ENCODE peak calls at places on chromosomes 12 and 14, in four cellular contexts. T is posterior cingulate gyrus, H is iris pigment epithelial cell, B is left ventricle myocardium inferior. X is an unnamed sample.

GRCh38 chr12:6533653-6534157 is 612 bp upstream of the GAPDH start:
- DNase-seq in T (peak), H (peak), B (peak), X (peak)

GRCh38 chr14:55120466-55121144 is 8.4 kb upstream of the LGALS3 start:
- DNase-seq in T (no peak), H (no peak), B (no peak), X (no peak)

GRCh38 chr12:26369588-26369987 is 174.2 kb downstream of the SSPN start:
- DNase-seq in T (no peak), H (peak), B (no peak), X (no peak)

GRCh38 chr14:95875831-95876768 is 532 bp upstream of the TUNAR start:
- DNase-seq in T (peak), H (no peak), B (no peak), X (no peak)

GRCh38 chr12:120599672-120600537 is 18.7 kb upstream of the POP5 start:
- DNase-seq in T (peak), H (no peak), B (no peak), X (no peak)

GRCh38 chr12:125132698-125133400 is 67.6 kb downstream of the AACS start:
- DNase-seq in T (peak), H (peak), B (no peak), X (peak)

GRCh38 chr12:123071401-123072304 is 79.2 kb downstream of the PITPNM2 start:
- DNase-seq in T (peak), H (no peak), B (peak), X (no peak)

GRCh38 chr12:70763666-70764065 is 126.4 kb upstream of the PTPRB start:
- DNase-seq in T (no peak), H (no peak), B (no peak), X (no peak)

GRCh38 chr12:89319606-89320005 is 32.7 kb downstream of the DUSP6 start:
- DNase-seq in T (no peak), H (no peak), B (no peak), X (no peak)

GRCh38 chr12:52480073-52480472 is 6.5 kb upstream of the KRT6C start:
- DNase-seq in T (no peak), H (no peak), B (no peak), X (no peak)

GRCh38 chr14:55955175-55955574 is 163.0 kb upstream of the PELI2 start:
- DNase-seq in T (no peak), H (no peak), B (no peak), X (no peak)

GRCh38 chr12:101616027-101616494 is 21.3 kb downstream of the MYBPC1 start:
- DNase-seq in T (no peak), H (peak), B (no peak), X (no peak)

GRCh38 chr12:89070603-89071002 is 281.7 kb downstream of the DUSP6 start:
- DNase-seq in T (no peak), H (no peak), B (no peak), X (no peak)

GRCh38 chr12:88299567-88300101 is 157.5 kb downstream of the TMTC3 start:
- DNase-seq in T (no peak), H (peak), B (no peak), X (no peak)

GRCh38 chr12:18794000-18794399 is 56.1 kb downstream of the CAPZA3 start:
- DNase-seq in T (no peak), H (peak), B (no peak), X (no peak)

GRCh38 chr12:19003110-19003509 is 126.4 kb upstream of the PLEKHA5 start:
- DNase-seq in T (no peak), H (no peak), B (no peak), X (no peak)

GRCh38 chr14:74161526-74162158 is 76.9 kb downstream of the LIN52 start:
- DNase-seq in T (no peak), H (no peak), B (no peak), X (no peak)

GRCh38 chr12:110012659-110013058 is 13.4 kb downstream of the ANKRD13A start:
- DNase-seq in T (no peak), H (no peak), B (no peak), X (no peak)

GRCh38 chr14:22387776-22388241 is 201.2 kb downstream of the DAD1 start:
- DNase-seq in T (peak), H (no peak), B (no peak), X (no peak)

GRCh38 chr12:127280393-127281275 is 986.3 kb upstream of the TMEM132C start:
- DNase-seq in T (peak), H (no peak), B (peak), X (no peak)

GRCh38 chr12:122345042-122345441 is 77.4 kb downstream of the CLIP1 start:
- DNase-seq in T (no peak), H (no peak), B (no peak), X (no peak)

GRCh38 chr14:65137648-65138317 is 35.5 kb upstream of the MAX start:
- DNase-seq in T (no peak), H (no peak), B (no peak), X (no peak)

GRCh38 chr12:15574353-15574752 is 214.8 kb downstream of the EPS8 start:
- DNase-seq in T (no peak), H (no peak), B (no peak), X (no peak)

GRCh38 chr14:65187421-65188049 is 85.2 kb upstream of the MAX start:
- DNase-seq in T (no peak), H (no peak), B (no peak), X (no peak)

GRCh38 chr14:52439476-52439875 is 112.8 kb downstream of the TXNDC16 start:
- DNase-seq in T (no peak), H (no peak), B (no peak), X (no peak)

GRCh38 chr14:37697489-37698121 is 102.2 kb downstream of the TTC6 start:
- DNase-seq in T (no peak), H (peak), B (no peak), X (no peak)

X was measured in occipital lobe.